ENCODE peak calls at places on chromosomes 1 and 21, in seven cellular contexts. P, J, Z, Q, R, M and C are unnamed samples.

GRCh38 chr1:227043755-227044154 is 103.7 kb downstream of the COQ8A start:
- DNase-seq in P (peak), J (no peak), Z (peak), R (no peak), Q (no peak), M (no peak), C (no peak)

GRCh38 chr1:114390960-114391359 is 120.0 kb downstream of the TRIM33 start:
- DNase-seq in Q (no peak), Z (no peak), J (no peak), M (no peak), R (no peak), P (no peak), C (no peak)

GRCh38 chr1:59238535-59238934 is 58.4 kb upstream of the FGGY start:
- DNase-seq in R (no peak), Q (no peak), Z (no peak), P (no peak), M (no peak), J (no peak), C (no peak)

GRCh38 chr1:109977225-109977624 is 7.3 kb upstream of the AHCYL1 start:
- DNase-seq in M (no peak), Z (no peak), Q (no peak), J (no peak), R (no peak), P (no peak), C (no peak)

GRCh38 chr1:168585937-168586336 is 9.5 kb downstream of the XCL1 start:
- DNase-seq in R (no peak), Q (no peak), P (no peak), M (no peak), J (no peak), Z (no peak), C (no peak)

GRCh38 chr1:179121159-179121938 is 39.5 kb downstream of the TOR3A start:
- DNase-seq in M (peak), P (peak), Z (peak), J (peak), R (no peak), Q (no peak), C (peak)

GRCh38 chr1:3645666-3646355 is 4.1 kb downstream of the WRAP73 start:
- DNase-seq in Z (no peak), P (no peak), Q (no peak), M (no peak), R (peak), J (no peak), C (no peak)

GRCh38 chr1:113198806-113199205 is 125.8 kb downstream of the LRIG2 start:
- DNase-seq in J (no peak), Q (no peak), R (no peak), Z (no peak), M (no peak), P (no peak), C (no peak)

GRCh38 chr21:42021751-42022430 is 11.7 kb upstream of the ZBTB21 start:
- DNase-seq in J (no peak), P (no peak), M (no peak), Z (no peak), Q (no peak), R (no peak), C (no peak)

GRCh38 chr21:21247441-21247840 is 249.2 kb downstream of the NCAM2 start:
- DNase-seq in Q (no peak), P (no peak), J (no peak), Z (peak), M (no peak), R (no peak), C (no peak)

GRCh38 chr1:87528754-87529517 is 200.3 kb downstream of the LMO4 start:
- DNase-seq in R (no peak), M (no peak), Q (no peak), P (no peak), J (no peak), Z (no peak), C (no peak)

GRCh38 chr1:232507571-232507970 is 122.4 kb downstream of the SIPA1L2 start:
- DNase-seq in J (no peak), P (no peak), M (no peak), R (no peak), Q (no peak), Z (no peak), C (no peak)

GRCh38 chr1:36906555-36906954 is 127.8 kb downstream of the GRIK3 start:
- DNase-seq in P (no peak), Z (no peak), M (no peak), Q (no peak), R (no peak), J (no peak), C (no peak)

GRCh38 chr21:33801424-33802405 is 113.9 kb downstream of the ATP5PO start:
- DNase-seq in R (no peak), P (peak), M (no peak), Q (no peak), J (no peak), Z (peak), C (no peak)

GRCh38 chr1:202807926-202808757 is at the start of gene KDM5B:
- DNase-seq in J (peak), P (peak), R (peak), Z (peak), M (peak), Q (no peak), C (peak)

GRCh38 chr1:6123083-6123482 is 57.0 kb downstream of the CHD5 start:
- DNase-seq in J (no peak), M (no peak), R (peak), Z (no peak), P (no peak), Q (no peak), C (no peak)

GRCh38 chr1:22143065-22143514 is at the start of gene WNT4:
- DNase-seq in M (no peak), Q (no peak), P (peak), Z (peak), R (peak), J (no peak), C (peak)

GRCh38 chr21:24375201-24375600 is 1232.1 kb downstream of the MRPL39 start:
- DNase-seq in Z (no peak), Q (peak), M (peak), J (no peak), P (no peak), R (peak), C (no peak)

GRCh38 chr1:85638412-85638811 is 57.9 kb downstream of the CCN1 start:
- DNase-seq in Q (no peak), R (no peak), P (no peak), J (no peak), M (no peak), Z (no peak), C (no peak)

GRCh38 chr21:32270748-32271147 is 8.1 kb downstream of the MIS18A start:
- DNase-seq in Q (no peak), R (no peak), M (no peak), J (no peak), Z (no peak), P (no peak), C (no peak)

GRCh38 chr1:68585371-68585770 is 88.5 kb upstream of the DEPDC1 start:
- DNase-seq in P (no peak), R (no peak), J (no peak), Z (no peak), M (no peak), Q (no peak), C (no peak)

GRCh38 chr1:94927405-94928175 is 680 bp upstream of the CNN3 start:
- DNase-seq in M (no peak), J (peak), P (peak), R (no peak), Z (peak), Q (no peak), C (no peak)

GRCh38 chr1:19483261-19483660 is 2.1 kb downstream of the CAPZB start:
- DNase-seq in M (peak), Q (no peak), R (no peak), J (no peak), P (no peak), Z (no peak), C (peak)

GRCh38 chr1:198605880-198606458 is 32.9 kb upstream of the PTPRC start:
- DNase-seq in Z (peak), M (no peak), Q (no peak), R (no peak), P (peak), J (no peak), C (no peak)

GRCh38 chr1:3161130-3161840 is 92.3 kb downstream of the PRDM16 start:
- DNase-seq in Q (no peak), M (no peak), Z (no peak), R (no peak), J (no peak), P (no peak), C (no peak)

GRCh38 chr1:35592991-35593769 is 20.1 kb downstream of the TFAP2E start:
- DNase-seq in P (no peak), Q (no peak), R (no peak), J (no peak), Z (no peak), M (no peak), C (no peak)

GRCh38 chr1:109677459-109677858 is 9.6 kb downstream of the GSTM2 start:
- DNase-seq in M (no peak), Z (no peak), Q (no peak), P (no peak), J (no peak), R (no peak), C (no peak)